ENCODE peak calls at places on chromosomes 11 and 22, in eight cellular contexts. V is activated CD4-positive, alpha-beta memory T cell treated with anti-CD3 and anti-CD28 coated beads for 36 hours; T is activated T-cell treated with anti-CD3 and anti-CD28 coated beads, Interleukin-2, amount 50 U/mL, for 24 hours; O is T-cell; H is fibroblast of mammary gland; F is heart left ventricle; Y is effector memory CD4-positive, alpha-beta T cell; J is stomach. Z is an unnamed sample.

GRCh38 chr11:19882356-19882755 is 169.7 kb downstream of the NAV2 start:
- DNase-seq in V (no peak), T (no peak), O (no peak), H (no peak), F (no peak), Y (no peak), J (no peak), Z (no peak)

GRCh38 chr11:76598426-76598839 is 72.1 kb downstream of the LRRC32 start:
- DNase-seq in V (peak; percentile 44), T (no peak), O (no peak), H (peak; percentile 56), F (no peak), Y (no peak), J (no peak), Z (no peak)

GRCh38 chr11:118873804-118874203 is 9.9 kb upstream of the CXCR5 start:
- DNase-seq in V (no peak), T (no peak), O (no peak), H (no peak), F (no peak), Y (no peak), J (no peak), Z (no peak)

GRCh38 chr22:39818050-39818449 is 75.5 kb downstream of the ENTHD1 start:
- DNase-seq in V (no peak), T (no peak), O (no peak), H (peak; percentile 88), F (no peak), Y (no peak), J (no peak), Z (no peak)

GRCh38 chr11:48104562-48104924 is 112.1 kb upstream of the OR4B1 start:
- DNase-seq in V (no peak), T (no peak), O (no peak), H (no peak), F (no peak), Y (no peak), J (no peak), Z (no peak)

GRCh38 chr11:63537293-63538101 is 889 bp downstream of the PLAAT4 start:
- DNase-seq in V (peak; percentile 58), T (no peak), O (no peak), H (peak; percentile 62), F (peak; percentile 81), Y (no peak), J (peak; percentile 86), Z (peak; percentile 95)

GRCh38 chr11:12773591-12773990 is 99.4 kb downstream of the TEAD1 start:
- DNase-seq in V (no peak), T (no peak), O (no peak), H (no peak), F (no peak), Y (no peak), J (no peak), Z (no peak)

GRCh38 chr11:11400635-11401232 is 47.7 kb upstream of the CSNK2A3 start:
- DNase-seq in V (peak; percentile 17), T (no peak), O (no peak), H (peak; percentile 16), F (no peak), Y (no peak), J (no peak), Z (no peak)

GRCh38 chr11:12599408-12600143 is 74.6 kb upstream of the TEAD1 start:
- DNase-seq in V (peak; percentile 56), T (peak; percentile 67), O (no peak), H (peak; percentile 29), F (peak; percentile 30), Y (no peak), J (peak; percentile 63), Z (peak; percentile 18)

GRCh38 chr11:119218141-119218878 is 12.2 kb downstream of the CBL start:
- DNase-seq in V (peak; percentile 22), T (no peak), O (no peak), H (peak; percentile 99), F (no peak), Y (no peak), J (no peak), Z (no peak)

GRCh38 chr11:44972746-44973435 is 22.2 kb upstream of the TP53I11 start:
- DNase-seq in V (no peak), T (no peak), O (no peak), H (no peak), F (no peak), Y (no peak), J (no peak), Z (no peak)

GRCh38 chr11:87820026-87820425 is 355.2 kb downstream of the RAB38 start:
- DNase-seq in V (no peak), T (no peak), O (no peak), H (no peak), F (no peak), Y (no peak), J (no peak), Z (no peak)

GRCh38 chr22:48737461-48738203 is 1090.0 kb downstream of the BRD1 start:
- DNase-seq in V (no peak), T (no peak), O (no peak), H (no peak), F (no peak), Y (no peak), J (no peak), Z (no peak)

GRCh38 chr11:17208257-17208999 is 642 bp upstream of the PIK3C2A start:
- DNase-seq in V (peak; percentile 67), T (no peak), O (no peak), H (peak; percentile 63), F (no peak), Y (peak; percentile 7), J (peak; percentile 65), Z (peak; percentile 79)

GRCh38 chr11:120091701-120092100 is 46.2 kb downstream of the TRIM29 start:
- DNase-seq in V (no peak), T (no peak), O (no peak), H (no peak), F (no peak), Y (no peak), J (no peak), Z (no peak)

GRCh38 chr11:91846664-91847063 is 378.0 kb upstream of the FAT3 start:
- DNase-seq in V (no peak), T (no peak), O (no peak), H (no peak), F (no peak), Y (no peak), J (peak; percentile 28), Z (no peak)

GRCh38 chr11:67503119-67504022 is 1.8 kb downstream of the PITPNM1 start:
- DNase-seq in V (no peak), T (no peak), O (no peak), H (no peak), F (no peak), Y (no peak), J (no peak), Z (no peak)

GRCh38 chr11:76495017-76495416 is 50.2 kb downstream of the EMSY start:
- DNase-seq in V (no peak), T (no peak), O (no peak), H (no peak), F (no peak), Y (no peak), J (no peak), Z (no peak)

GRCh38 chr11:117546431-117547160 is 218.9 kb downstream of the CEP164 start:
- DNase-seq in V (no peak), T (no peak), O (no peak), H (no peak), F (no peak), Y (no peak), J (no peak), Z (no peak)

GRCh38 chr11:111665779-111666178 is 63.5 kb downstream of the SIK2 start:
- DNase-seq in V (no peak), T (no peak), O (no peak), H (peak; percentile 64), F (no peak), Y (no peak), J (no peak), Z (no peak)

GRCh38 chr22:28072066-28072465 is 153.0 kb upstream of the PITPNB start:
- DNase-seq in V (no peak), T (no peak), O (no peak), H (peak; percentile 68), F (no peak), Y (no peak), J (no peak), Z (no peak)

GRCh38 chr11:94494200-94494545 is 389 bp downstream of the ANKRD49 start:
- DNase-seq in V (no peak), T (no peak), O (no peak), H (peak; percentile 11), F (no peak), Y (no peak), J (no peak), Z (no peak)

GRCh38 chr11:130644187-130644586 is 195.7 kb downstream of the ADAMTS15 start:
- DNase-seq in V (no peak), T (no peak), O (no peak), H (no peak), F (no peak), Y (no peak), J (peak; percentile 60), Z (no peak)

GRCh38 chr22:19527861-19528417 is 3.7 kb upstream of the CLDN5 start:
- DNase-seq in V (no peak), T (no peak), O (no peak), H (peak; percentile 37), F (no peak), Y (no peak), J (no peak), Z (no peak)

GRCh38 chr22:20298110-20298802 is 21.6 kb downstream of the DGCR6L start:
- DNase-seq in V (no peak), T (no peak), O (no peak), H (no peak), F (no peak), Y (no peak), J (no peak), Z (no peak)

GRCh38 chr11:134942633-134943032 is 530.6 kb upstream of the B3GAT1 start:
- DNase-seq in V (no peak), T (no peak), O (no peak), H (no peak), F (no peak), Y (no peak), J (no peak), Z (no peak)

GRCh38 chr11:72373163-72373562 is 61.2 kb downstream of the CLPB start:
- DNase-seq in V (no peak), T (no peak), O (no peak), H (no peak), F (no peak), Y (no peak), J (no peak), Z (peak; percentile 53)

GRCh38 chr11:11968511-11969280 is 39.7 kb downstream of the DKK3 start:
- DNase-seq in V (no peak), T (no peak), O (no peak), H (peak; percentile 92), F (no peak), Y (no peak), J (no peak), Z (no peak)

GRCh38 chr22:50148166-50148500 is 22.4 kb upstream of the PANX2 start:
- DNase-seq in V (no peak), T (no peak), O (no peak), H (no peak), F (no peak), Y (no peak), J (no peak), Z (no peak)

Z was measured in thyroid gland.